ENCODE peak calls at places on chromosomes 12 and 14, in seven cellular contexts. Y is HepG2, W is right lobe of liver, E is IMR-90, T is uterus, H is ovary, F is A549. Z is an unnamed sample. For H3K4me1, the result is how much of the 10 kb centered on the place peaks cover.

GRCh38 chr12:1666685-1667162 is 24.1 kb upstream of the ADIPOR2 start:
- DNase-seq in T (no peak), W (no peak), H (no peak), E (no peak), F (no peak), Y (peak), Z (no peak)

GRCh38 chr12:119624971-119625370 is 31.4 kb downstream of the TMEM233 start:
- DNase-seq in T (no peak), E (no peak), F (no peak), W (no peak), Y (no peak), H (peak), Z (no peak)

GRCh38 chr12:63822352-63822751 is 22.1 kb upstream of the SRGAP1 start:
- DNase-seq in F (no peak), Y (no peak), W (no peak), T (no peak), E (peak), H (no peak), Z (no peak)

GRCh38 chr12:123941000-123941399 is 31.6 kb downstream of the CCDC92 start:
- DNase-seq in Y (no peak), F (no peak), H (no peak), W (no peak), E (no peak), T (no peak), Z (no peak)

GRCh38 chr12:132776816-132777568 is 15.4 kb upstream of the ANKLE2 start:
- DNase-seq in W (no peak), Y (no peak), E (peak), F (no peak), T (peak), H (peak), Z (no peak)

GRCh38 chr12:79454338-79454777 is 236.4 kb downstream of the PAWR start:
- DNase-seq in T (no peak), E (peak), Y (peak), H (no peak), F (no peak), W (no peak), Z (no peak)

GRCh38 chr12:95102916-95103671 is 29.7 kb upstream of the NR2C1 start:
- DNase-seq in W (no peak), E (peak), T (no peak), Y (peak), F (peak), H (no peak), Z (no peak)

GRCh38 chr12:56596815-56597214 is 33.3 kb downstream of the BAZ2A start:
- DNase-seq in F (no peak), H (no peak), T (no peak), W (no peak), Y (no peak), E (no peak), Z (no peak)

GRCh38 chr12:104305349-104305748 is 1.8 kb downstream of the EID3 start:
- DNase-seq in F (no peak), W (no peak), H (no peak), E (no peak), Y (no peak), T (no peak), Z (no peak)

GRCh38 chr12:10354502-10354901 is 35.3 kb downstream of the KLRK1 start:
- DNase-seq in W (no peak), Y (peak), F (no peak), E (no peak), T (no peak), H (no peak), Z (no peak)

GRCh38 chr14:103552811-103553210 is 9.6 kb downstream of the BAG5 start:
- DNase-seq in W (no peak), E (no peak), T (no peak), F (no peak), H (no peak), Y (no peak), Z (no peak)

GRCh38 chr14:103552011-103552797 is 10.3 kb downstream of the BAG5 start:
- DNase-seq in W (no peak), Y (no peak), H (peak), F (no peak), E (peak), T (peak), Z (no peak)

GRCh38 chr14:103556976-103557758 is 5.3 kb downstream of the BAG5 start:
- DNase-seq in E (no peak), H (no peak), T (no peak), Y (no peak), F (no peak), W (no peak), Z (no peak)

GRCh38 chr14:103558071-103558882 is 4.2 kb downstream of the BAG5 start:
- DNase-seq in W (no peak), H (no peak), E (peak), T (peak), Y (no peak), F (no peak), Z (no peak)

DNA sequence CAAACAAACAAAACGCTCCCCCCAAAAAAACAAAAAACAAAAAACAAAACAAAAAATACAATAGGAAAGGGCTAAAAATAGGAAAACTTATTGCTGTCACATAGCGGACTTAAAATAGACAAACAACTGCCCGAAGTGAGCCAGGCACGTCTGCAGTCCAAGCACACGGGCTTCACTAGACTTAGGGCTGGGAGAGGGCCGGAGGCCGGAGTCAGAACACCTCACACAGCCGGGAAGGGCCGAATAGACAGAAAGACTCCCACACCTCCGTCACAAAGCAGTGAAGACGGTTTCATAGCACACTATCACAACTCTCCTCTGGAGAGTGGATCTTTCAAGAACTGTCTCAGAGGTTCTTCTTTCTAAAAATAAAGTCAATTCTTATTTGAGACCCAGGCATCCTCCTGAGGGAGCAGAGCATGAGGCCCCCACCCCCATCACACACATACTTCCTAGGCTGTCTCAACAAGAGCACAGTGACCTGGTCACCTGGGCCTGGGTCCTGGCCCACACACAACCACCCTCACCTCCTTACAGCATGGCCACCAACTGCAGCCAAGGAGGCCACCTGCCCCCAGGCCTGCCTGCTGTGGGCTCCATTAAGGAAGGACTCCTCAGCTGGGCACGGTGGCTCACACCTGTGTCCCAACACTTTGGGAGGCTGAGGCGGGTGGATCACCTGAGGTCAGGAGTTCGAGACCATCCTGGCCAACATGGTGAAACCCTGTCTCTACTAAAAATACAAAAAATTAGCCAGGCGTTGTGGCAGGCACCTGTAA is 6.7 kb downstream of the BAG5 start:
- DNase-seq in T (no peak), Y (no peak), H (no peak), E (no peak), F (no peak), W (no peak), Z (peak)
- TF ChIP-seq POLR2A in T (no peak), Y (no peak), H (no peak), E (no peak), F (no peak), W (no peak), Z (no peak)

DNA sequence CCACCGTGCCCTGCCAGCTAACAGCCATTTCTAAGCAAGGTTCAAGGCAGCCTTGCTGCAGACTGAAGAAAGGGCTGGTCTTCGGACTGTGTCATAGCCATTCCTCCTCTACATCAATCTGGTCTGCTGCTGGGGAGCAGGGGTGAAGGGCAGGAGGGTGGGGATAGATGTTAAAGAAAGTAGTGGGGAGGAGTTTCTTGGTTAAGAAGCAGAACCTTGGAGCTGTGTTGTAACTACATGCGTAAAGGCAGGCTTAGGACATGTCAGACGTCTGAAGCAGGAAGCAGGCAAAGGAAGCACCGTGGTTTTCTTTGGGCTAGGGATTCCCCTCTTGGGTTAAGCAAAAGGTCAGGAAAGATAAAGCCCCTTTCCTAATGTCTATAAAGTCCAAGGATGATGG is 18.1 kb upstream of the NEK9 start:
- DNase-seq in H (no peak), T (no peak), Y (no peak), E (no peak), F (no peak), W (no peak), Z (no peak)
- H3K4me1 ChIP-seq in H (under half), T (under half), Y (half or more), E (under half), F (under half), W (under half), Z (half or more)

DNA sequence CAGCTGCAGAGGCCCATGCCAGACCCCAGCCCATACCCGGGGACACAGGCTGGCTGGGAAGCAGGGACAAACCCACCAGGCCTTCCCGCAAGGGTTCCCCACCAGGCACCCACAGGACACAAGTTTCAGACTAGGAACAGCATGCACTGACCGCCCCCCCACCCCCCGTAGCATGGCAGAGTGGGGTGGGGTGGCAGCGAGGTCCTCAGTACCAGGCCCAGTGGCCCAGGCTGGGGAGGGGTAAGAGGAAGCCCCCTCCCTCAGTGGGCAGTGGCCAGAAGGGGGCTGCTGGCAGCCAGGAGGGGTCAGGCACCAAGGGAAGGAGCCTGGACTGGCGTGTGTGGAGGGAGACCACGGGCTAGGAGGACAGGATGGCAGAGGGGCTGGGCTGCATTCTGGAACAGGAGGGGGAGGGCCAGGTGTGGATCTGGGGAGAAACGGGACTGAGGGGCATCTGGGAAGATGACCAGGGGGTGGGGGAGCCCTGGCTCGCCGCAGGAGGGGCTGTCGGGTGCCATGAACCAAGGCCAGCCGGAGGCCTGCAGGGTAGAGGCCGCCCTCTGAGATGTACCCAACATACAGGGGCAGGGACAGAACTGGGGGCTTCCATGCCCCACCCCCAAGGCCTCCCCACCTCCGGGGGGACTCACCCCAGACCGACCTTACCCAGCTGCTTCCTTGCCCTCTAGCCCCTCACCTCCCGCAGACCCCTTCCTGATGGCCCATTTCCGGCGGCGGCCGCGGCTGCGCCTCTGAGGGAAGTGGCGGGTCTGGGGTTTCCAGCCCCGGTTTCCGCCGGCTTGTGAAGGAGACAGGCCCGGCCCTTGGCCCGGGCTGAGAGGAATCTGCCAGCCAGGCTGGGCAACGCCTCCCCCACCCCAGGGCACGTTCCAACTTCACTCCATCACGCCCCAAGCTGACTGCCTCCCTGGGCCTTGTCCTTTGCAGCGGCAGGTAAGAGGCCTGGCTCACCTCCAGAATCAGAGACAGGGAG is 5.6 kb upstream of the JAG2 start:
- DNase-seq in Y (no peak), E (no peak), H (no peak), W (no peak), F (no peak), T (no peak), Z (peak)
- TF ChIP-seq POLR2A in Y (no peak), E (no peak), H (no peak), W (no peak), F (no peak), T (no peak), Z (no peak)

DNA sequence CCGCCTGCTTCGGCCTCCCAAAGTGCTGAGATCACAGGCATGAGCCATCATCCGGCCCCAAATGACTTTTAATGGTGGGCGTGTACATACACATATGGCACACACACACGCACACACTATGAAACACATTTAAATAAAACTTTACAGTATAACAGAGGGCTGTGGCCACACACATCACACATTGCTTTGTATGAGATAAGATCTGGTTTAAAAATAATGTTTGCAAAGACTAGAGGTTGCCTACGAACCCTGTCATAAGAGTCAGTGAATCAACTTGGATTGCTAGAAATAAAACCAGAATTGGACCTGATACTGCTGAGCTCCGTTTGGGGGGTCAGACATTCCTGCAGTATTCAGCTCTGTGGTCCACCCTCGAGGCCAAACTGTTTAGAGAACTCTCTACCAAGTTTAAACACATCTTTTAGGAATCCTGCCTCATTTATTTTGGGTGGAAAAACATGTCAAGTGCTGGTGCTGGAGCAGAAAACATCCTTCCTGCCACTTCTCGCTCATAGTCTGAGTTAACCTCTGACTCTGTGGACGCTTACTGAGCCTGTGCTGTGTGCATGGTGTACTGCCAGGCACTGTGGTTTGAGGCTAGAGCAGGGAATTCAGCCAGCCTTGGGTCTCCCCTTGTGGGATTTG is 47.8 kb upstream of the EML1 start:
- DNase-seq in H (no peak), W (no peak), F (no peak), T (no peak), E (peak), Y (no peak), Z (no peak)
- H3K4me1 ChIP-seq in H (under half), W (under half), F (under half), T (under half), E (under half), Y (under half), Z (under half)